ENCODE peak calls at places on chromosomes 7 and 10, in nine cellular contexts. M, L, I, Z, T, E, O, C and V are unnamed samples.

GRCh38 chr10:86177483-86178155 is 189.0 kb downstream of the GRID1 start:
- DNase-seq in T (no peak), I (no peak), C (no peak), E (no peak), O (no peak), L (no peak), Z (no peak), M (no peak), V (no peak)

GRCh38 chr10:93445097-93445960 is 36.8 kb downstream of the MYOF start:
- DNase-seq in M (peak), L (peak), I (no peak), T (no peak), C (peak), O (peak), Z (peak), E (no peak), V (no peak)

GRCh38 chr10:30219977-30220751 is 128.9 kb downstream of the MTPAP start:
- DNase-seq in E (no peak), T (no peak), C (no peak), M (peak), L (peak), Z (no peak), O (no peak), I (no peak), V (no peak)

GRCh38 chr7:30430300-30430699 is 48.3 kb downstream of the NOD1 start:
- DNase-seq in O (no peak), Z (no peak), M (no peak), T (no peak), E (no peak), I (no peak), C (no peak), L (no peak), V (no peak)

GRCh38 chr10:51867956-51868355 is 168.6 kb upstream of the CSTF2T start:
- DNase-seq in M (no peak), I (no peak), C (no peak), L (peak), E (no peak), T (no peak), Z (peak), O (no peak), V (no peak)

GRCh38 chr7:74097937-74098614 is 14.5 kb downstream of the LIMK1 start:
- DNase-seq in Z (peak), L (peak), M (no peak), O (peak), E (no peak), C (no peak), T (no peak), I (no peak), V (no peak)

GRCh38 chr7:27150568-27151340 is 1.6 kb downstream of the HOXA3 start:
- DNase-seq in C (peak), T (peak), E (peak), Z (peak), M (peak), L (peak), I (peak), O (peak), V (peak)

GRCh38 chr7:148856035-148856881 is 27.8 kb downstream of the EZH2 start:
- DNase-seq in L (peak), I (peak), M (peak), E (peak), O (peak), C (peak), T (peak), Z (peak), V (peak)

GRCh38 chr10:49328401-49329185 is 29.6 kb downstream of the C10orf71 start:
- DNase-seq in I (no peak), Z (no peak), C (no peak), T (no peak), L (no peak), E (no peak), M (no peak), O (no peak), V (no peak)

GRCh38 chr7:35593896-35594295 is 101.0 kb downstream of the HERPUD2 start:
- DNase-seq in E (no peak), I (peak), T (no peak), O (peak), M (peak), L (no peak), Z (no peak), C (no peak), V (no peak)

GRCh38 chr10:17029581-17030271 is 99.9 kb downstream of the CUBN start:
- DNase-seq in E (peak), L (peak), I (peak), C (peak), T (peak), Z (peak), O (no peak), M (peak), V (peak)

GRCh38 chr10:112475565-112476233 is 28.7 kb downstream of the VTI1A start:
- DNase-seq in I (no peak), O (no peak), C (no peak), Z (no peak), M (no peak), T (peak), E (no peak), L (peak), V (no peak)

GRCh38 chr10:90859321-90859751 is 1.5 kb upstream of the HTR7 start:
- DNase-seq in L (peak), I (no peak), Z (peak), C (no peak), E (no peak), T (no peak), O (no peak), M (no peak), V (no peak)

GRCh38 chr7:5363729-5364128 is 59.9 kb downstream of the TNRC18 start:
- DNase-seq in O (no peak), C (no peak), E (no peak), L (no peak), T (no peak), I (no peak), M (no peak), Z (no peak), V (no peak)

GRCh38 chr7:106205621-106206222 is 79.1 kb downstream of the NAMPT start:
- DNase-seq in T (no peak), I (no peak), O (no peak), C (no peak), L (peak), E (no peak), Z (peak), M (no peak), V (no peak)

GRCh38 chr10:131500892-131501291 is 189.4 kb upstream of the TCERG1L start:
- DNase-seq in I (no peak), M (no peak), L (no peak), E (no peak), T (no peak), O (no peak), Z (no peak), C (no peak), V (no peak)

GRCh38 chr10:49207936-49208482 is 19.8 kb upstream of the TMEM273 start:
- DNase-seq in E (no peak), Z (no peak), I (no peak), M (no peak), O (no peak), C (no peak), L (no peak), T (no peak), V (no peak)

GRCh38 chr7:381211-382117 is 91.5 kb downstream of the FOXL3 start:
- DNase-seq in Z (no peak), T (no peak), I (no peak), M (no peak), C (peak), O (peak), L (no peak), E (peak), V (peak)

GRCh38 chr7:76507723-76508406 is 2.5 kb upstream of the UPK3B start:
- DNase-seq in M (no peak), T (no peak), I (no peak), Z (peak), C (no peak), O (no peak), L (no peak), E (no peak), V (no peak)